ENCODE peak calls at places on chromosomes 2 and 18, in seven cellular contexts. M, D, A, R, W, K and V are unnamed samples.

GRCh38 chr2:18988557-18989232 is 369.7 kb downstream of the OSR1 start:
- DNase-seq in D (no peak), R (no peak), W (no peak), K (no peak), A (no peak), M (no peak), V (no peak)

GRCh38 chr2:217798743-217799552 is 203.8 kb downstream of the TNS1 start:
- DNase-seq in R (peak), D (no peak), A (no peak), K (no peak), W (no peak), M (no peak), V (no peak)

GRCh38 chr2:129074526-129074925 is 755.9 kb upstream of the HS6ST1 start:
- DNase-seq in M (no peak), K (no peak), A (no peak), W (no peak), R (no peak), D (no peak), V (no peak)

GRCh38 chr2:75287624-75288313 is 88.4 kb upstream of the TACR1 start:
- DNase-seq in K (no peak), R (no peak), W (no peak), M (no peak), D (no peak), A (no peak), V (no peak)

GRCh38 chr2:175742367-175742766 is 259.7 kb downstream of the LNPK start:
- DNase-seq in D (no peak), K (no peak), R (no peak), W (no peak), M (no peak), A (no peak), V (no peak)

GRCh38 chr2:220442012-220442411 is 814.6 kb downstream of the SLC4A3 start:
- DNase-seq in K (no peak), A (no peak), D (no peak), M (no peak), W (no peak), R (no peak), V (no peak)

GRCh38 chr18:60235164-60235563 is 137.4 kb downstream of the MC4R start:
- DNase-seq in A (no peak), M (no peak), K (no peak), R (no peak), W (no peak), D (no peak), V (no peak)

GRCh38 chr2:235879116-235879515 is 289.1 kb downstream of the GBX2 start:
- DNase-seq in K (no peak), M (no peak), W (no peak), R (no peak), A (no peak), D (no peak), V (peak)

GRCh38 chr2:8575011-8575750 is 106.7 kb upstream of the ID2 start:
- DNase-seq in M (no peak), R (no peak), W (peak), K (no peak), D (peak), A (no peak), V (no peak)

GRCh38 chr2:14143435-14143834 is 489.1 kb upstream of the LRATD1 start:
- DNase-seq in K (no peak), D (no peak), A (no peak), W (no peak), M (peak), R (no peak), V (no peak)

GRCh38 chr2:74658516-74658915 is 4.5 kb downstream of the SEMA4F start:
- DNase-seq in K (no peak), R (no peak), M (no peak), A (no peak), D (no peak), W (no peak), V (no peak)

GRCh38 chr2:121689356-121689755 is 40.1 kb upstream of the CLASP1 start:
- DNase-seq in K (peak), M (no peak), A (no peak), R (no peak), W (peak), D (peak), V (peak)

GRCh38 chr2:188659656-188660406 is 314.3 kb upstream of the COL3A1 start:
- DNase-seq in K (no peak), A (peak), R (no peak), M (no peak), D (no peak), W (no peak), V (no peak)

GRCh38 chr2:160351978-160352377 is 141.6 kb downstream of the RBMS1 start:
- DNase-seq in K (no peak), D (no peak), R (no peak), A (no peak), W (no peak), M (no peak), V (no peak)

GRCh38 chr2:10146366-10147005 is 23.9 kb downstream of the RRM2 start:
- DNase-seq in K (no peak), D (no peak), R (no peak), M (no peak), A (no peak), W (no peak), V (no peak)

GRCh38 chr2:9552491-9553178 is 3.0 kb downstream of the ADAM17 start:
- DNase-seq in M (no peak), W (no peak), R (no peak), K (peak), D (no peak), A (no peak), V (no peak)

GRCh38 chr2:8906208-8906607 is 68.8 kb upstream of the KIDINS220 start:
- DNase-seq in K (no peak), R (no peak), W (no peak), A (peak), D (no peak), M (no peak), V (no peak)

GRCh38 chr2:5479265-5479928 is 212.8 kb upstream of the SOX11 start:
- DNase-seq in R (peak), W (peak), A (no peak), M (no peak), D (no peak), K (no peak), V (no peak)

GRCh38 chr2:20618468-20618885 is 32.4 kb downstream of the HS1BP3 start:
- DNase-seq in D (no peak), W (no peak), A (no peak), R (no peak), K (no peak), M (no peak), V (no peak)

GRCh38 chr2:46993501-46993900 is 77.9 kb upstream of the MCFD2 start:
- DNase-seq in M (no peak), W (peak), A (no peak), D (no peak), K (no peak), R (no peak), V (no peak)

GRCh38 chr2:227788556-227788955 is 25.1 kb upstream of the CCL20 start:
- DNase-seq in W (no peak), M (no peak), K (no peak), A (no peak), D (no peak), R (no peak), V (no peak)

GRCh38 chr18:54134053-54134452 is 90.4 kb downstream of the MBD2 start:
- DNase-seq in W (no peak), M (no peak), R (no peak), K (no peak), D (no peak), A (no peak), V (no peak)

GRCh38 chr2:178263159-178263860 is 69.0 kb downstream of the OSBPL6 start:
- DNase-seq in W (no peak), R (no peak), A (no peak), M (no peak), K (no peak), D (no peak), V (no peak)

GRCh38 chr2:161096336-161096735 is 63.9 kb upstream of the TANK start:
- DNase-seq in K (no peak), W (no peak), M (no peak), D (no peak), A (no peak), R (no peak), V (no peak)

GRCh38 chr2:117537030-117537429 is 277.5 kb upstream of the DDX18 start:
- DNase-seq in A (no peak), D (no peak), W (no peak), R (no peak), K (no peak), M (no peak), V (no peak)

GRCh38 chr2:239910851-239911629 is 114.1 kb downstream of the NDUFA10 start:
- DNase-seq in W (no peak), D (no peak), K (no peak), A (no peak), R (no peak), M (no peak), V (no peak)

GRCh38 chr2:3036432-3037125 is 341.0 kb downstream of the EIPR1 start:
- DNase-seq in K (no peak), A (no peak), W (no peak), R (no peak), D (no peak), M (no peak), V (no peak)

GRCh38 chr18:6044773-6045172 is 149.5 kb upstream of the TMEM200C start:
- DNase-seq in R (no peak), K (no peak), D (peak), M (no peak), W (no peak), A (no peak), V (no peak)

GRCh38 chr2:100277540-100278207 is 44.6 kb downstream of the LONRF2 start:
- DNase-seq in K (no peak), W (no peak), M (no peak), D (no peak), R (peak), A (no peak), V (no peak)

GRCh38 chr2:169363570-169364150 is 1.3 kb upstream of the LRP2 start:
- DNase-seq in D (no peak), R (peak), M (no peak), W (peak), K (peak), A (no peak), V (no peak)

GRCh38 chr2:208040199-208041171 is 15.2 kb upstream of the PLEKHM3 start:
- DNase-seq in K (peak), D (peak), A (peak), M (no peak), W (peak), R (peak), V (peak)

GRCh38 chr18:62682396-62682795 is 32.9 kb upstream of the PHLPP1 start:
- DNase-seq in A (no peak), R (no peak), K (no peak), D (no peak), W (no peak), M (no peak), V (no peak)

GRCh38 chr2:212064318-212064717 is 474.3 kb downstream of the ERBB4 start:
- DNase-seq in W (no peak), D (no peak), K (no peak), M (no peak), R (no peak), A (no peak), V (no peak)

GRCh38 chr18:68887410-68887809 is 89.5 kb downstream of the CCDC102B start:
- DNase-seq in A (no peak), R (no peak), M (no peak), K (no peak), W (no peak), D (peak), V (no peak)

GRCh38 chr2:162821176-162821575 is 17.4 kb downstream of the KCNH7 start:
- DNase-seq in M (no peak), D (no peak), W (no peak), R (no peak), A (no peak), K (no peak), V (no peak)

GRCh38 chr2:179538406-179538805 is 273.8 kb upstream of the SESTD1 start:
- DNase-seq in K (no peak), M (no peak), W (no peak), A (no peak), R (no peak), D (no peak), V (no peak)

GRCh38 chr2:39300044-39300820 is 56.5 kb upstream of the CDKL4 start:
- DNase-seq in K (no peak), M (no peak), R (no peak), W (no peak), D (no peak), A (no peak), V (no peak)

GRCh38 chr2:223594259-223594658 is 7.9 kb downstream of the SCG2 start:
- DNase-seq in M (no peak), W (peak), A (no peak), K (no peak), D (no peak), R (no peak), V (no peak)

DNA sequence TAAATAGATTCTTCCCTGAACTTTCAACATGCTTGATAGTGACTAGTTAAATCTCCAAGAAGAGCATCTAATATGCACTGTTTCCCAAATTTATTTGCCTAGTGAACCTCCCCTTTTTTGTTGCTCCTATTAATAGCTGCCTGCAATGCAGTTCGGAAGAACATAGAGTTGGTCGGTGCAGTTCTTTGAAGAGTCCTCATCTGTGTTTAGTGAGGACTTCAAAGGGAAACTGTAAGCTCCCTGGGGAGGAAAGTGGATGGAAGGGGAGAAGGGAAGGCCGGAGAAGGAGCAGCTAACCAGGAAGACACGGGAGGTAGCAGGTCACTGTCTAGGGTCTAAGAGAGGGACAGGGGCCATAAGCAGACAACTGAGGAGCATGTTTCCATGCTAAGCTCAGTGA is 48.9 kb upstream of the ANXA4 start:
- DNase-seq in D (peak), K (no peak), R (no peak), W (no peak), M (no peak), A (no peak), V (no peak)
- TF ChIP-seq JUND in D (no peak), K (no peak), R (no peak), W (no peak), M (no peak), A (no peak), V (no peak)

GRCh38 chr2:98586466-98587140 is 21.7 kb downstream of the COA5 start:
- DNase-seq in R (no peak), W (no peak), K (no peak), D (no peak), A (no peak), M (no peak), V (no peak)
- TF ChIP-seq JUND in R (no peak), W (no peak), K (no peak), D (no peak), A (no peak), M (no peak), V (no peak)

DNA sequence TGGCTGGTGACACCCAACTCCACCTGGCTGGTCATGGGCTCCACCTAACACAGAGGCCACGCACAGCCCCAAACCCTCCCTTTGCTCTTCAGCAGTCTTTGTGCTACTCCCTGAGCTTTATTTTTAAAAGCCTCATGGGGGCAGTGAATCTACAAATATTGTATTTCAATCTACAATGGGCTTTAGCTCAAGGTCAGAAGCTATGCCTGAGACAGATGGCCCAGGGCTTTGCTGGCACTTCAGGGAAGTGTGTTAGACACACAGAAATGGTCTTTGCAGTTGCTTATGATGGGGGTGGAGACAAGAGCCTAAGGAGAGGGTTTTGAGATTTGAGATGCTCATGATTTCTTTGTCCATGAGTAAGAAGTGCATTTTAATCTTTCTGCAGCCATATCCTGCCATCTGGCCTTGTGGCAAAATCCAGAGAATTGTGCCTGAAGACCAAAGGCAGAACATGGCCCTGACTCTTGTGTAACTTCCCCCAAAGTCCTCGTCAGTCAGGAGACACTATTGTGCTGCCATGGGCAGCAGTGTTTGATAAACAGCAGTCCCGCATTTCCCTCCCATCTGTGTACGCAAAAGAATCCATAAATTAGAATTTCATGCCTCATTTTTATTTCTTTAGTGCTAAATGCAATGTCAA is 92.6 kb downstream of the VAPA start:
- DNase-seq in M (no peak), R (no peak), W (peak), D (no peak), A (no peak), K (no peak), V (peak)
- TF ChIP-seq JUND in M (no peak), R (no peak), W (no peak), D (no peak), A (no peak), K (no peak), V (no peak)

GRCh38 chr2:58182527-58182926 is 58.6 kb downstream of the FANCL start:
- DNase-seq in W (no peak), A (no peak), K (no peak), R (no peak), M (no peak), D (no peak), V (no peak)
- TF ChIP-seq JUND in W (no peak), A (no peak), K (no peak), R (no peak), M (no peak), D (no peak), V (no peak)